ENCODE peak calls at places on chromosome 3, in nine cellular contexts. J is neural progenitor cell; A is trophoblast cell; L is colonic mucosa; O is naive thymus-derived CD4-positive, alpha-beta T cell; Y is gastrocnemius medialis; M is cardiac muscle cell; E is CD8-positive, alpha-beta memory T cell; C is psoas muscle. K is an unnamed sample.

GRCh38 chr3:162525791-162526190 is 1029.2 kb downstream of the OTOL1 start:
- DNase-seq in A (no peak), E (no peak), C (no peak), M (no peak), O (no peak), J (no peak), Y (no peak), L (no peak), K (no peak)

GRCh38 chr3:193783166-193783896 is 190.3 kb downstream of the OPA1 start:
- DNase-seq in M (no peak), Y (no peak), L (no peak), E (no peak), O (no peak), C (no peak), J (no peak), A (no peak), K (no peak)

GRCh38 chr3:139974809-139975425 is 39.9 kb downstream of the CLSTN2 start:
- DNase-seq in J (no peak), E (no peak), L (no peak), M (peak; percentile 5), A (no peak), Y (no peak), C (no peak), O (no peak), K (no peak)

GRCh38 chr3:35778201-35778600 is 138.9 kb downstream of the ARPP21 start:
- DNase-seq in J (peak; percentile 31), L (no peak), M (peak; percentile 26), O (no peak), E (no peak), A (no peak), Y (no peak), C (no peak), K (no peak)

GRCh38 chr3:197454014-197454413 is 101.8 kb downstream of the BDH1 start:
- DNase-seq in L (no peak), E (peak; percentile 20), Y (no peak), M (no peak), O (no peak), J (no peak), A (no peak), C (no peak), K (no peak)

GRCh38 chr3:36729204-36730056 is 34.9 kb downstream of the DCLK3 start:
- DNase-seq in O (no peak), M (peak; percentile 48), Y (no peak), J (peak; percentile 44), A (no peak), C (no peak), L (no peak), E (peak; percentile 15), K (no peak)

GRCh38 chr3:192850501-192850981 is 67.1 kb downstream of the MB21D2 start:
- DNase-seq in O (peak; percentile 64), E (no peak), M (no peak), Y (no peak), L (peak; percentile 76), A (peak; percentile 47), J (no peak), C (no peak), K (peak; percentile 23)

GRCh38 chr3:36032180-36032895 is 348.0 kb upstream of the STAC start:
- DNase-seq in C (no peak), J (no peak), A (no peak), L (no peak), M (no peak), Y (no peak), E (no peak), O (no peak), K (no peak)

GRCh38 chr3:141248064-141248463 is 16.4 kb downstream of the PXYLP1 start:
- DNase-seq in O (no peak), M (no peak), A (no peak), J (no peak), L (no peak), E (no peak), C (no peak), Y (peak; percentile 48), K (no peak)

GRCh38 chr3:108914774-108915641 is 38.7 kb downstream of the GUCA1C start:
- DNase-seq in J (peak; percentile 80), E (peak; percentile 62), L (peak; percentile 48), O (peak; percentile 49), M (peak; percentile 72), Y (no peak), C (no peak), A (peak; percentile 62), K (peak; percentile 41)

GRCh38 chr3:156772588-156773206 is 53.5 kb upstream of the LEKR1 start:
- DNase-seq in A (no peak), Y (no peak), M (peak; percentile 72), C (no peak), O (no peak), J (no peak), L (no peak), E (no peak), K (no peak)

GRCh38 chr3:168336276-168336675 is 240.6 kb upstream of the GOLIM4 start:
- DNase-seq in Y (no peak), C (no peak), L (no peak), O (no peak), M (peak; percentile 50), A (no peak), J (no peak), E (no peak), K (no peak)

GRCh38 chr3:70558955-70559354 is 246.5 kb upstream of the MDFIC2 start:
- DNase-seq in O (no peak), Y (no peak), C (no peak), J (no peak), A (no peak), L (no peak), E (no peak), M (peak; percentile 11), K (no peak)

GRCh38 chr3:59809016-59809415 is 759.2 kb upstream of the CFAP20DC start:
- DNase-seq in J (no peak), Y (no peak), L (no peak), C (no peak), E (no peak), M (no peak), A (no peak), O (no peak), K (no peak)

GRCh38 chr3:101532783-101533602 is 20.0 kb upstream of the SENP7 start:
- DNase-seq in O (no peak), A (peak; percentile 16), L (no peak), Y (no peak), M (peak; percentile 22), J (no peak), E (no peak), C (no peak), K (no peak)

DNA sequence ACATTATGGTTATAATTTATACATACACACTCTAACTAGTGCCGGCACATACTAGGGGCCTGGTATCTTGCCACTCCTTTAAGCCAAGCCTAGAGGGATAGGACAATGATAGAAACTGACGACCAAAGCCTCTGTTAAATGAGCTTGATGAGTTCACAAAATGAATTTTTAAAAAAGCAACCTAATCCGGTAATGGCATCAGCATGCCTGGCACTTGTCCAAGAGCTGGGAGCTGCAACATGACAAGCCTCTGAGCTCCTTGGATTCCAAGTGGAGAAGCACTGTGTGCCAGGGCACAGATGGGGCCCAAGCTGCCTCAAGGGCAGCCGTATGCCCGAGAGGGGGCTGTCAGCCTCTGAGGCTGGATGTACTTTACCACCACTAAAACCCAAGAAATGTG is 9.7 kb downstream of the ETV5 start:
- DNase-seq in E (no peak), L (no peak), C (peak; percentile 63), A (no peak), J (no peak), O (no peak), Y (peak; percentile 52), M (peak; percentile 44), K (no peak)
- H3K4me1 ChIP-seq in E (no peaks in the 10 kb centered on the region), L (peaks cover 13% of the 10 kb centered on the region), C (peaks cover 43% of the 10 kb centered on the region), A (peaks cover 14% of the 10 kb centered on the region), J (peaks cover 75% of the 10 kb centered on the region), O (no peaks in the 10 kb centered on the region), Y (peaks cover 27% of the 10 kb centered on the region), M (peaks cover 54% of the 10 kb centered on the region), K (peaks cover 31% of the 10 kb centered on the region)

GRCh38 chr3:125048282-125048681 is 7.5 kb downstream of the HEG1 start:
- DNase-seq in M (no peak), J (no peak), Y (no peak), E (no peak), O (no peak), C (no peak), A (no peak), L (no peak), K (no peak)
- H3K4me1 ChIP-seq in M (peaks cover 79% of the 10 kb centered on the region), J (peaks cover 60% of the 10 kb centered on the region), Y (peaks cover 70% of the 10 kb centered on the region), E (peaks cover 34% of the 10 kb centered on the region), O (peaks cover 27% of the 10 kb centered on the region), C (peaks cover 71% of the 10 kb centered on the region), A (peaks cover 32% of the 10 kb centered on the region), L (peaks cover 4% of the 10 kb centered on the region), K (peaks cover 83% of the 10 kb centered on the region)

GRCh38 chr3:129597792-129598381 is 8.6 kb downstream of the PLXND1 start:
- DNase-seq in E (no peak), M (no peak), O (no peak), Y (no peak), L (no peak), C (no peak), J (peak; percentile 53), A (peak; percentile 98), K (no peak)
- H3K4me1 ChIP-seq in E (peaks cover 23% of the 10 kb centered on the region), M (peaks cover 27% of the 10 kb centered on the region), O (peaks cover 28% of the 10 kb centered on the region), Y (peaks cover 73% of the 10 kb centered on the region), L (no peaks in the 10 kb centered on the region), C (peaks cover 66% of the 10 kb centered on the region), J (peaks cover 54% of the 10 kb centered on the region), A (peaks cover 68% of the 10 kb centered on the region), K (peaks cover 100% of the 10 kb centered on the region)

GRCh38 chr3:122695927-122696561 is 15.4 kb downstream of the PARP14 start:
- DNase-seq in L (no peak), C (no peak), Y (no peak), O (no peak), J (no peak), M (no peak), E (no peak), A (no peak), K (no peak)
- H3K4me1 ChIP-seq in L (no peaks in the 10 kb centered on the region), C (no peaks in the 10 kb centered on the region), Y (no peaks in the 10 kb centered on the region), O (no peaks in the 10 kb centered on the region), J (no peaks in the 10 kb centered on the region), M (no peaks in the 10 kb centered on the region), E (no peaks in the 10 kb centered on the region), A (no peaks in the 10 kb centered on the region), K (peaks cover 2% of the 10 kb centered on the region)

GRCh38 chr3:186974824-186975281 is 44.5 kb downstream of the ST6GAL1 start:
- DNase-seq in Y (peak; percentile 82), J (no peak), A (no peak), C (no peak), O (no peak), M (no peak), E (no peak), L (no peak), K (no peak)
- H3K4me1 ChIP-seq in Y (peaks cover 75% of the 10 kb centered on the region), J (peaks cover 9% of the 10 kb centered on the region), A (peaks cover 10% of the 10 kb centered on the region), C (peaks cover 73% of the 10 kb centered on the region), O (no peaks in the 10 kb centered on the region), M (peaks cover 14% of the 10 kb centered on the region), E (peaks cover 1% of the 10 kb centered on the region), L (no peaks in the 10 kb centered on the region), K (peaks cover 18% of the 10 kb centered on the region)

DNA sequence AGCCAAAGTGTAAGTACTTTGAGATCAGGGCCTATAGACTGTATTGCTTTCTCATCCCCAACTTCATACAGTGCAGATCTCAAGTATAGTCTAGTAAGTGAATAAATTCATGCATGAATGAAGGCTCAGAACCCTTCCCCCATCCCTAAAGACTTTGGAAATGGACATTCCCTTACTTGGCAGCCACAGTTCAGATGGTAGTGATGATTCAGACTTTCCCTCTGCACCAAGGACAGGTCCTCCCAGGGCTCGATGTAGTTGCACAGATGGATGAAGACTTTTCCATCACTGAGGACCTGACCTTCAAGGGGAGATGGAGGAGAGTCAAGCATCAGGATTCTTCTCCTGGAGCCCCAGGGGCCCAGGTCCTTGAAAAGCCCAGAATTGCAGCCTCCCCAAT is 4.6 kb downstream of the TIMP4 start:
- DNase-seq in O (no peak), L (no peak), J (no peak), Y (no peak), M (no peak), A (no peak), E (no peak), C (no peak), K (no peak)
- H3K4me1 ChIP-seq in O (no peaks in the 10 kb centered on the region), L (no peaks in the 10 kb centered on the region), J (peaks cover 12% of the 10 kb centered on the region), Y (peaks cover 22% of the 10 kb centered on the region), M (no peaks in the 10 kb centered on the region), A (peaks cover 21% of the 10 kb centered on the region), E (no peaks in the 10 kb centered on the region), C (peaks cover 28% of the 10 kb centered on the region), K (no peaks in the 10 kb centered on the region)

K was measured in upper lobe of left lung.